ENCODE peak calls at places on chromosomes 5 and 9, in nine cellular contexts. One of them, this sample, is unnamed.

GRCh38 chr5:34586117-34586885 is 69.8 kb upstream of the RAI14 start:
- DNase-seq in cardiac muscle cell: peak; percentile 89
- DNase-seq in GM23338: no peak
- DNase-seq in spleen: no peak
- DNase-seq in AML-193: no peak
- DNase-seq in erythroblast: peak; percentile 60
- DNase-seq in esophagus squamous epithelium: no peak
- DNase-seq in tibial artery: no peak
- DNase-seq in activated T-cell treated with anti-CD3 and anti-CD28 coated beads, Interleukin-2, amount 50 U/mL, for 72 hours: no peak
- DNase-seq in this sample: no peak

GRCh38 chr5:74310386-74310785 is 330.1 kb downstream of the ENC1 start:
- DNase-seq in cardiac muscle cell: no peak
- DNase-seq in GM23338: no peak
- DNase-seq in spleen: no peak
- DNase-seq in AML-193: no peak
- DNase-seq in erythroblast: no peak
- DNase-seq in esophagus squamous epithelium: no peak
- DNase-seq in tibial artery: no peak
- DNase-seq in activated T-cell treated with anti-CD3 and anti-CD28 coated beads, Interleukin-2, amount 50 U/mL, for 72 hours: no peak
- DNase-seq in this sample: no peak

GRCh38 chr5:147911427-147911826 is 5.1 kb upstream of the C5orf46 start:
- DNase-seq in cardiac muscle cell: no peak
- DNase-seq in GM23338: no peak
- DNase-seq in spleen: no peak
- DNase-seq in AML-193: no peak
- DNase-seq in erythroblast: no peak
- DNase-seq in esophagus squamous epithelium: no peak
- DNase-seq in tibial artery: peak; percentile 87
- DNase-seq in activated T-cell treated with anti-CD3 and anti-CD28 coated beads, Interleukin-2, amount 50 U/mL, for 72 hours: no peak
- DNase-seq in this sample: no peak

GRCh38 chr9:25678147-25678666 is at the start of gene TUSC1:
- DNase-seq in cardiac muscle cell: peak; percentile 90
- DNase-seq in GM23338: peak; percentile 67
- DNase-seq in spleen: peak; percentile 88
- DNase-seq in AML-193: no peak
- DNase-seq in erythroblast: peak; percentile 85
- DNase-seq in esophagus squamous epithelium: peak; percentile 1
- DNase-seq in tibial artery: peak; percentile 94
- DNase-seq in activated T-cell treated with anti-CD3 and anti-CD28 coated beads, Interleukin-2, amount 50 U/mL, for 72 hours: peak; percentile 7
- DNase-seq in this sample: no peak

GRCh38 chr5:111070272-111071134 is 1.0 kb upstream of the TSLP start:
- DNase-seq in cardiac muscle cell: peak; percentile 42
- DNase-seq in GM23338: peak; percentile 83
- DNase-seq in spleen: no peak
- DNase-seq in AML-193: no peak
- DNase-seq in erythroblast: peak; percentile 3
- DNase-seq in esophagus squamous epithelium: no peak
- DNase-seq in tibial artery: peak; percentile 63
- DNase-seq in activated T-cell treated with anti-CD3 and anti-CD28 coated beads, Interleukin-2, amount 50 U/mL, for 72 hours: peak; percentile 55
- DNase-seq in this sample: peak; percentile 49

GRCh38 chr5:64108674-64109073 is 57.0 kb upstream of the RNF180 start:
- DNase-seq in cardiac muscle cell: no peak
- DNase-seq in GM23338: no peak
- DNase-seq in spleen: no peak
- DNase-seq in AML-193: no peak
- DNase-seq in erythroblast: no peak
- DNase-seq in esophagus squamous epithelium: no peak
- DNase-seq in tibial artery: no peak
- DNase-seq in activated T-cell treated with anti-CD3 and anti-CD28 coated beads, Interleukin-2, amount 50 U/mL, for 72 hours: no peak
- DNase-seq in this sample: no peak

GRCh38 chr5:107673106-107673367 is 2.3 kb upstream of the EFNA5 start:
- DNase-seq in cardiac muscle cell: no peak
- DNase-seq in GM23338: no peak
- DNase-seq in spleen: no peak
- DNase-seq in AML-193: no peak
- DNase-seq in erythroblast: no peak
- DNase-seq in esophagus squamous epithelium: no peak
- DNase-seq in tibial artery: no peak
- DNase-seq in activated T-cell treated with anti-CD3 and anti-CD28 coated beads, Interleukin-2, amount 50 U/mL, for 72 hours: no peak
- DNase-seq in this sample: no peak

GRCh38 chr5:124746916-124747769 is 704 bp upstream of the ZNF608 start:
- DNase-seq in cardiac muscle cell: peak; percentile 98
- DNase-seq in GM23338: peak; percentile 95
- DNase-seq in spleen: peak; percentile 86
- DNase-seq in AML-193: no peak
- DNase-seq in erythroblast: peak; percentile 65
- DNase-seq in esophagus squamous epithelium: peak; percentile 28
- DNase-seq in tibial artery: peak; percentile 89
- DNase-seq in activated T-cell treated with anti-CD3 and anti-CD28 coated beads, Interleukin-2, amount 50 U/mL, for 72 hours: no peak
- DNase-seq in this sample: no peak

GRCh38 chr5:154478224-154478565 is at the start of gene HAND1:
- DNase-seq in cardiac muscle cell: no peak
- DNase-seq in GM23338: peak; percentile 96
- DNase-seq in spleen: no peak
- DNase-seq in AML-193: no peak
- DNase-seq in erythroblast: no peak
- DNase-seq in esophagus squamous epithelium: no peak
- DNase-seq in tibial artery: peak; percentile 74
- DNase-seq in activated T-cell treated with anti-CD3 and anti-CD28 coated beads, Interleukin-2, amount 50 U/mL, for 72 hours: no peak
- DNase-seq in this sample: no peak

GRCh38 chr9:38008168-38009034 is 60.6 kb downstream of the SHB start:
- DNase-seq in cardiac muscle cell: peak; percentile 82
- DNase-seq in GM23338: no peak
- DNase-seq in spleen: no peak
- DNase-seq in AML-193: no peak
- DNase-seq in erythroblast: peak; percentile 42
- DNase-seq in esophagus squamous epithelium: no peak
- DNase-seq in tibial artery: no peak
- DNase-seq in activated T-cell treated with anti-CD3 and anti-CD28 coated beads, Interleukin-2, amount 50 U/mL, for 72 hours: peak; percentile 77
- DNase-seq in this sample: peak; percentile 82

GRCh38 chr5:141877478-141878185 is 578 bp downstream of the PCDH1 start:
- DNase-seq in cardiac muscle cell: no peak
- DNase-seq in GM23338: no peak
- DNase-seq in spleen: peak; percentile 78
- DNase-seq in AML-193: no peak
- DNase-seq in erythroblast: peak; percentile 44
- DNase-seq in esophagus squamous epithelium: no peak
- DNase-seq in tibial artery: peak; percentile 66
- DNase-seq in activated T-cell treated with anti-CD3 and anti-CD28 coated beads, Interleukin-2, amount 50 U/mL, for 72 hours: peak; percentile 28
- DNase-seq in this sample: peak; percentile 44

GRCh38 chr5:170502692-170503091 is 1.1 kb upstream of the KCNIP1 start:
- DNase-seq in cardiac muscle cell: no peak
- DNase-seq in GM23338: peak; percentile 31
- DNase-seq in spleen: no peak
- DNase-seq in AML-193: no peak
- DNase-seq in erythroblast: no peak
- DNase-seq in esophagus squamous epithelium: no peak
- DNase-seq in tibial artery: no peak
- DNase-seq in activated T-cell treated with anti-CD3 and anti-CD28 coated beads, Interleukin-2, amount 50 U/mL, for 72 hours: no peak
- DNase-seq in this sample: no peak

GRCh38 chr9:748861-749497 is 92.5 kb upstream of the DMRT1 start:
- DNase-seq in cardiac muscle cell: no peak
- DNase-seq in GM23338: no peak
- DNase-seq in spleen: no peak
- DNase-seq in AML-193: no peak
- DNase-seq in erythroblast: no peak
- DNase-seq in esophagus squamous epithelium: no peak
- DNase-seq in tibial artery: no peak
- DNase-seq in activated T-cell treated with anti-CD3 and anti-CD28 coated beads, Interleukin-2, amount 50 U/mL, for 72 hours: no peak
- DNase-seq in this sample: no peak

GRCh38 chr9:33468215-33468730 is 5.5 kb downstream of the NOL6 start:
- DNase-seq in cardiac muscle cell: no peak
- DNase-seq in GM23338: no peak
- DNase-seq in spleen: peak; percentile 65
- DNase-seq in AML-193: no peak
- DNase-seq in erythroblast: no peak
- DNase-seq in esophagus squamous epithelium: no peak
- DNase-seq in tibial artery: peak; percentile 27
- DNase-seq in activated T-cell treated with anti-CD3 and anti-CD28 coated beads, Interleukin-2, amount 50 U/mL, for 72 hours: no peak
- DNase-seq in this sample: peak; percentile 3

GRCh38 chr9:112020680-112021596 is 124.3 kb downstream of the UGCG start:
- DNase-seq in cardiac muscle cell: peak; percentile 43
- DNase-seq in GM23338: no peak
- DNase-seq in spleen: no peak
- DNase-seq in AML-193: no peak
- DNase-seq in erythroblast: no peak
- DNase-seq in esophagus squamous epithelium: no peak
- DNase-seq in tibial artery: no peak
- DNase-seq in activated T-cell treated with anti-CD3 and anti-CD28 coated beads, Interleukin-2, amount 50 U/mL, for 72 hours: no peak
- DNase-seq in this sample: no peak

GRCh38 chr9:122056484-122056883 is 36.6 kb downstream of the TTLL11 start:
- DNase-seq in cardiac muscle cell: no peak
- DNase-seq in GM23338: peak; percentile 67
- DNase-seq in spleen: no peak
- DNase-seq in AML-193: no peak
- DNase-seq in erythroblast: peak; percentile 37
- DNase-seq in esophagus squamous epithelium: no peak
- DNase-seq in tibial artery: no peak
- DNase-seq in activated T-cell treated with anti-CD3 and anti-CD28 coated beads, Interleukin-2, amount 50 U/mL, for 72 hours: no peak
- DNase-seq in this sample: peak; percentile 12

GRCh38 chr5:149283611-149284480 is 12.2 kb downstream of the AFAP1L1 start:
- DNase-seq in cardiac muscle cell: peak; percentile 27
- DNase-seq in GM23338: no peak
- DNase-seq in spleen: no peak
- DNase-seq in AML-193: no peak
- DNase-seq in erythroblast: no peak
- DNase-seq in esophagus squamous epithelium: no peak
- DNase-seq in tibial artery: no peak
- DNase-seq in activated T-cell treated with anti-CD3 and anti-CD28 coated beads, Interleukin-2, amount 50 U/mL, for 72 hours: no peak
- DNase-seq in this sample: no peak

GRCh38 chr5:109759304-109759703 is 69.6 kb downstream of the MAN2A1 start:
- DNase-seq in cardiac muscle cell: peak; percentile 51
- DNase-seq in GM23338: no peak
- DNase-seq in spleen: no peak
- DNase-seq in AML-193: no peak
- DNase-seq in erythroblast: peak; percentile 24
- DNase-seq in esophagus squamous epithelium: no peak
- DNase-seq in tibial artery: no peak
- DNase-seq in activated T-cell treated with anti-CD3 and anti-CD28 coated beads, Interleukin-2, amount 50 U/mL, for 72 hours: no peak
- DNase-seq in this sample: no peak

GRCh38 chr5:1447772-1448361 is 2.6 kb upstream of the SLC6A3 start:
- DNase-seq in cardiac muscle cell: no peak
- DNase-seq in GM23338: no peak
- DNase-seq in spleen: no peak
- DNase-seq in AML-193: no peak
- DNase-seq in erythroblast: no peak
- DNase-seq in esophagus squamous epithelium: no peak
- DNase-seq in tibial artery: peak; percentile 39
- DNase-seq in activated T-cell treated with anti-CD3 and anti-CD28 coated beads, Interleukin-2, amount 50 U/mL, for 72 hours: peak; percentile 42
- DNase-seq in this sample: no peak

This sample was measured in activated CD4-positive, alpha-beta memory T cell treated with anti-CD3 and anti-CD28 coated beads for 36 hours.